ENCODE peak calls at places on chromosomes 7 and 10, in four cellular contexts. N is tibial artery, C is brain microvascular endothelial cell, Z is SK-N-SH. E is an unnamed sample.

GRCh38 chr7:25851332-25852248 is 300.4 kb upstream of the NFE2L3 start:
- DNase-seq in Z (peak), N (peak), C (peak), E (peak)

GRCh38 chr10:29064665-29065064 is 224.2 kb upstream of the LYZL1 start:
- DNase-seq in Z (no peak), N (no peak), C (no peak), E (no peak)

GRCh38 chr7:151135525-151135845 is 32.0 kb downstream of the GBX1 start:
- DNase-seq in Z (no peak), N (no peak), C (no peak), E (no peak)

GRCh38 chr10:100502926-100503480 is 16.7 kb downstream of the SEC31B start:
- DNase-seq in N (no peak), Z (peak), C (no peak), E (no peak)

GRCh38 chr7:96093435-96093834 is 228.5 kb downstream of the SLC25A13 start:
- DNase-seq in Z (no peak), N (no peak), C (peak), E (no peak)

GRCh38 chr7:106598663-106599342 is 62.2 kb downstream of the CCDC71L start:
- DNase-seq in N (peak), Z (peak), C (peak), E (peak)

GRCh38 chr10:125057158-125058001 is 103.0 kb downstream of the CTBP2 start:
- DNase-seq in N (peak), Z (peak), C (peak), E (peak)

GRCh38 chr10:119079572-119080520 is 771 bp downstream of the EIF3A start:
- DNase-seq in N (peak), Z (peak), C (peak), E (peak)

GRCh38 chr10:70234668-70235447 is 1.6 kb upstream of the PPA1 start:
- DNase-seq in N (no peak), Z (no peak), C (peak), E (no peak)

GRCh38 chr7:1697499-1698125 is 27.5 kb downstream of the ELFN1 start:
- DNase-seq in C (no peak), N (peak), Z (peak), E (no peak)

GRCh38 chr10:50622497-50623298 is 1.1 kb downstream of the SGMS1 start:
- DNase-seq in Z (peak), N (peak), C (peak), E (peak)

GRCh38 chr10:114852197-114852596 is 30.6 kb downstream of the FHIP2A start:
- DNase-seq in N (no peak), Z (no peak), C (no peak), E (no peak)

GRCh38 chr10:102644646-102645387 is 538 bp downstream of the TRIM8 start:
- DNase-seq in C (peak), Z (peak), N (peak), E (peak)

GRCh38 chr10:130418731-130419130 is 282.5 kb downstream of the GLRX3 start:
- DNase-seq in C (no peak), Z (no peak), N (no peak), E (no peak)

GRCh38 chr10:110336111-110336721 is 31.5 kb upstream of the SMNDC1 start:
- DNase-seq in N (no peak), C (peak), Z (peak), E (no peak)

GRCh38 chr7:68688416-68689086 is 909.7 kb upstream of the AUTS2 start:
- DNase-seq in C (no peak), N (no peak), Z (no peak), E (no peak)

GRCh38 chr10:95655571-95656290 is 780 bp downstream of the ALDH18A1 start:
- DNase-seq in Z (peak), N (peak), C (peak), E (peak)

GRCh38 chr10:8978100-8978499 is 923.6 kb downstream of the GATA3 start:
- DNase-seq in C (no peak), N (no peak), Z (no peak), E (no peak)

GRCh38 chr10:8969853-8970252 is 915.4 kb downstream of the GATA3 start:
- DNase-seq in N (no peak), Z (no peak), C (no peak), E (no peak)

GRCh38 chr10:8979976-8980375 is 925.5 kb downstream of the GATA3 start:
- DNase-seq in Z (no peak), N (no peak), C (no peak), E (no peak)

GRCh38 chr10:8981277-8981676 is 926.8 kb downstream of the GATA3 start:
- DNase-seq in C (no peak), Z (no peak), N (no peak), E (no peak)

DNA sequence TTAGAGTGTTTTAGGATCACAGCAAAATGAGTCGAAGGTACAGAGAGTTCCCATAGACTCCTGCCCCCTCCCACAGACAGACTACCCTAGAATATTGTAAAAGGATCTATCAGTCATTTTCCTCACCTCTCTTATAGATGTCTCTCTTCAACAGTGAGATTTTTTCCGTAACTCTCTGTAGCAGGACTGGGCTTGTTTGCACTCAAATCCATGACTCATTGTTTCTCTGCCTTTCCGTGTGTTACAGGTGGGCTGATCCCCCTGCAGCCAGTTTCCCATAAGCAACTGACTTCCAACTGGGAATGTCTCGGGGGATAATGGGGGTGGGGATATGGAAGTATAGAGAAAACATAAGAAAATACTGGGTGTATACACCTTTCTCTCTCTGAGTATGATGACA is 921.0 kb downstream of the GATA3 start:
- DNase-seq in N (no peak), C (no peak), Z (no peak), E (no peak)
- TF ChIP-seq CTCF in N (no peak), C (no peak), Z (no peak), E (no peak)

GRCh38 chr7:128153436-128153835 is 87.6 kb upstream of the LEP start:
- DNase-seq in C (no peak), Z (no peak), N (no peak), E (no peak)

GRCh38 chr7:128152721-128153120 is 88.4 kb upstream of the LEP start:
- DNase-seq in N (no peak), C (no peak), Z (no peak), E (no peak)

GRCh38 chr7:128151646-128152045 is 89.4 kb upstream of the LEP start:
- DNase-seq in C (no peak), Z (no peak), N (no peak), E (no peak)

GRCh38 chr7:128155100-128155763 is 85.8 kb upstream of the LEP start:
- DNase-seq in C (no peak), Z (no peak), N (no peak), E (peak)

DNA sequence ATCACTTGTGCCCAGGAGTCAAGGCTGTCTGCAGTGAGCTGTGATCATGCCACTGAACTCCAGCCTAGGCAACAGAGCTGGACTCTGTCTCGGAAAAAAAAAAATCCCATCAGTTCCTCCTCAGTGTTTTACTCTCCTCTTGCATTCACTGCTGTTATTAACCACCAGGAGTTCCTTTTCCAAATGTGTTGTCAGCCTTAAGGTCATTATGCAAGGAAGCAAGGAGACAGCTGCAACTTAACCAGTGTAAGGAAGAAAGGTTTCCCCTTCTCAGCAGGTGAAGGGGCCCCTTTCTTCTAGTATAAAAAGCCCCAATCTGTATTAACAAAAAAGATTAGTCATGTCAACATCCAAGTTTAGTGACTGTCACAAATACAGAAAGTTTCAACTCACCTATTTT is 86.6 kb upstream of the LEP start:
- DNase-seq in Z (no peak), C (no peak), N (no peak), E (no peak)
- TF ChIP-seq CTCF in Z (no peak), C (no peak), N (no peak), E (no peak)

DNA sequence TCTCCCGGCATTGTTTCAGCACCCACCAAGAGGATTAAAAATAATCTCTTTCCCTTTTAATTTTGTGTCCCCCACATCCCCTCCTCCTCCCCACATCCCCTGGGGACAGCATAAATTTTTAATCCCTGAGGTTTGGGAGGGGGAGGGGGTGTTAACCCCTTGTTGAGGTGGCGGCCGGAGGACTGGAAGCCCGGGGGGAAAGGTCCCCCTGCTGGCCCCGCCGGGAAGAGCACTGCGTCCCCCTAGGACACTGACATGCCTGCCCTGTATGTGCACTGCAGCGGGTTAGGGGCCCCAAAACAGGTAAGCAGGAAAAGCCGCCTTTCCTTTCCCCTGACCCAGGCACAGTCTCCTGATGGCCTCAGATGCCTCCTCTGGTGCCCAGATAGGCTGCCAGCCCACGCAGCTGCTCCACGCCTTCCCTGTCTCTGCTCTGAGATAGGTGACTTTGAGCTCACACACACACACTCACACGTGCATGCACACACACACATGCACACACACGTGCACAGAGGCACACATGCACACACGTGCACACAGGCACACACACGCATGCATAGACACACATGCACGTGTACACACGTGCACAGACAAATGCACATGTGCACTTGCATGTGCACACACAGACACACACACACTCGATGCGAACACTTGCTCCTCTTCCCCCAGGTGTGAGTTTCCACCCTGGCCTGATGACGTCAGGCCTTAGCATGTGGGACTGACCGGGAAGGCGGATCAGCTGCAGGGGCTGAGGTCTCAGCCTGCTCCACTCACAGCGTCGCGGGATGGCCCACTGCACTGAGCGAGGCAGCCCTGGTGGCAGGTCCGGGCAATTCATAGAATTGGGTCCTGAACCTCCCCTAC is 12.3 kb downstream of the CNPY1 start:
- DNase-seq in Z (peak), C (no peak), N (no peak), E (peak)
- TF ChIP-seq CTCF in Z (peak), C (peak), N (no peak), E (peak)

GRCh38 chr10:37434091-37434490 is 308.7 kb downstream of the ANKRD30A start:
- DNase-seq in C (no peak), N (no peak), Z (no peak), E (no peak)
- TF ChIP-seq CTCF in C (no peak), N (no peak), Z (peak), E (no peak)

DNA sequence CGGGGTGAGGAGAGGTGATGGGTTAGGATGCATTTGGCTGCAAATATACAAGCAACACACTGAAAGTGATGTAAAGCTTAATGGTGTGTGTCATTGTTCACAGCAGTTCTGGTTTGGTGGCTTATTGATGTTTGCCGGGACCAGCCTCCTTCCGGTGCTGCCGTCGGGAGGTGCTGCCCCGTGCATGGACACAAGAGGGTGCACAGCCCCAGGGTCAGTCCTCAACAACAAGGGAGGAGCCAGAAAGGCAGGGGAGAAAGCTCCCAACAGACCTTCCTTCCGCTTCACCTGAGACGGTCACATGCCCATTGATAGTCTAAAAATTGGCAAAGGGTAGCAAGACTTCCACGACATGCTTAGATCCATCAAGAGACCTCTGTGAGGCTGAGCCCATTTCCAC is 9.5 kb downstream of the RNF32 start:
- DNase-seq in N (no peak), Z (peak), C (no peak), E (peak)
- TF ChIP-seq CTCF in N (no peak), Z (peak), C (peak), E (peak)

DNA sequence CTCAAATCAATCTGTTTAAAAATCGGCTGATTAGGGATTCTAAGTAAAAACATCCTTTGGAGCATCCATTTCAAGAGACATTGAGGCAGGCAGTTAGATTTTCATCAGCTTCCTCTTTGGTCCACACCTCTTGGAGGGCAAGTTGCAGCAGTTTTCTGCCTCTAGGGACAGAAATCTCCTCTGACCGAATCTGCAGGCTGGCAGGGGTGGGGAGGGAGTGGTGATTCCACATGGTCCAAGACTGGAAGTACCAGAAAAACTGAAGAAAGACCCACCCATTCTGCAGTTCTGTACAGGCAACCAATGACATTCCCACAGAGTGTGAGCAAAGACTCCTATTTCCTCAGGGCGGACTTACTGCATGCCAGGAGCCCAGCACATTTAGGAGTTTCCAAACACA is 29.0 kb downstream of the FGFBP3 start:
- DNase-seq in N (peak), Z (no peak), C (no peak), E (no peak)
- TF ChIP-seq CTCF in N (peak), Z (no peak), C (peak), E (no peak)

DNA sequence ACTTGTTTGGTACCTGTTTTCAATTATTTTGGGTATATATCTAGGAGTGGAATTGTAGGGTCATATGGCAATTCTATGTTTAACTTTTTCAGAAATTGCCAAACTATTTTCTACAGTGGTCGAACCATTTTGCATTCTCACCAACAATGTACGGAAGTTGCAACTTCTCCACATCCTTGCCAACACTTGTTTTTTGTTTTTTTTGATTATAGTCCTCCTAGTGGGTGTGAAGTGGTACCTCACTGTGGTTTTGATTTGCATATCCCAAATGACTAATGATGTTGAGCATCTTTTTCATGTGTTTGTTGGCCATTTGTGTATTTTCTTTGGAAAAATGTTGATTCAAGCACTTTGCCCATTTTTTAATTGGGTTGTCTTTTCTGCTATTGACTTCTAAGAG is 122.1 kb downstream of the RPS24 start:
- DNase-seq in N (no peak), Z (no peak), C (no peak), E (no peak)
- TF ChIP-seq CTCF in N (no peak), Z (no peak), C (no peak), E (no peak)

GRCh38 chr7:122896509-122896908 is 10.2 kb upstream of the CADPS2 start:
- DNase-seq in N (no peak), C (no peak), Z (no peak), E (no peak)
- TF ChIP-seq CTCF in N (no peak), C (no peak), Z (peak), E (no peak)

E was measured in activated CD8-positive, alpha-beta T cell treated with anti-CD3 and anti-CD28 coated beads for 36 hours.